ENCODE peak calls at places on chromosomes 13 and 19, in four cellular contexts. Z is naive thymus-derived CD4-positive, alpha-beta T cell; P is mesendoderm; E is adrenal gland. W is an unnamed sample.

GRCh38 chr13:32320528-32320927 is 5.2 kb downstream of the BRCA2 start:
- DNase-seq in Z (no peak), P (no peak), E (no peak), W (no peak)

GRCh38 chr19:12884627-12884925 is 2.4 kb downstream of the KLF1 start:
- DNase-seq in Z (no peak), P (no peak), E (no peak), W (no peak)

GRCh38 chr19:47142779-47143178 is 12.1 kb downstream of the SAE1 start:
- DNase-seq in Z (no peak), P (no peak), E (no peak), W (no peak)

GRCh38 chr13:98919566-98919965 is 58.3 kb downstream of the DOCK9 start:
- DNase-seq in Z (no peak), P (peak; percentile 69), E (no peak), W (no peak)

GRCh38 chr13:113001251-113002140 is 32.5 kb downstream of the MCF2L start:
- DNase-seq in Z (no peak), P (peak; percentile 58), E (peak; percentile 54), W (no peak)

GRCh38 chr19:49502866-49503581 is 6.8 kb downstream of the RPS11 start:
- DNase-seq in Z (no peak), P (no peak), E (no peak), W (no peak)

GRCh38 chr13:52449323-52450011 is 967 bp downstream of the VPS36 start:
- DNase-seq in Z (no peak), P (peak; percentile 4), E (no peak), W (no peak)

GRCh38 chr19:2151339-2152229 is at the start of gene AP3D1:
- DNase-seq in Z (peak; percentile 100), P (peak; percentile 100), E (peak; percentile 100), W (peak; percentile 100)

GRCh38 chr19:58003153-58003828 is 671 bp upstream of the ZNF606 start:
- DNase-seq in Z (no peak), P (no peak), E (no peak), W (no peak)

GRCh38 chr13:113579686-113580085 is 4.9 kb upstream of the TFDP1 start:
- DNase-seq in Z (no peak), P (no peak), E (no peak), W (no peak)

GRCh38 chr19:30848626-30849322 is 476.6 kb downstream of the ZNF536 start:
- DNase-seq in Z (no peak), P (no peak), E (no peak), W (no peak)

GRCh38 chr13:100547805-100548204 is 40.8 kb downstream of the GGACT start:
- DNase-seq in Z (no peak), P (no peak), E (no peak), W (no peak)

GRCh38 chr19:2167896-2168618 is 4.3 kb downstream of the DOT1L start:
- DNase-seq in Z (no peak), P (no peak), E (peak; percentile 64), W (peak; percentile 81)

GRCh38 chr13:110910013-110910890 is 4.6 kb downstream of the ANKRD10 start:
- DNase-seq in Z (no peak), P (no peak), E (no peak), W (no peak)

GRCh38 chr13:110913322-110913721 is 1.5 kb downstream of the ANKRD10 start:
- DNase-seq in Z (no peak), P (peak; percentile 21), E (no peak), W (no peak)

GRCh38 chr13:110913911-110914292 is 967 bp downstream of the ANKRD10 start:
- DNase-seq in Z (no peak), P (no peak), E (no peak), W (no peak)

GRCh38 chr13:110912651-110913051 is 2.2 kb downstream of the ANKRD10 start:
- DNase-seq in Z (no peak), P (peak; percentile 22), E (no peak), W (no peak)

GRCh38 chr13:110911880-110912279 is 3.0 kb downstream of the ANKRD10 start:
- DNase-seq in Z (no peak), P (no peak), E (no peak), W (no peak)
- H3K4me3 ChIP-seq in Z (no peak overlapping the region), P (no peak overlapping the region), E (peak overlapping the region; percentile 89), W (peak overlapping the region; percentile 95)

GRCh38 chr13:30071890-30072817 is 221.7 kb upstream of the UBL3 start:
- DNase-seq in Z (no peak), P (peak; percentile 37), E (no peak), W (no peak)
- H3K27ac ChIP-seq in Z (no peak overlapping the region), P (no peak overlapping the region), E (no peak overlapping the region), W (no peak overlapping the region)

DNA sequence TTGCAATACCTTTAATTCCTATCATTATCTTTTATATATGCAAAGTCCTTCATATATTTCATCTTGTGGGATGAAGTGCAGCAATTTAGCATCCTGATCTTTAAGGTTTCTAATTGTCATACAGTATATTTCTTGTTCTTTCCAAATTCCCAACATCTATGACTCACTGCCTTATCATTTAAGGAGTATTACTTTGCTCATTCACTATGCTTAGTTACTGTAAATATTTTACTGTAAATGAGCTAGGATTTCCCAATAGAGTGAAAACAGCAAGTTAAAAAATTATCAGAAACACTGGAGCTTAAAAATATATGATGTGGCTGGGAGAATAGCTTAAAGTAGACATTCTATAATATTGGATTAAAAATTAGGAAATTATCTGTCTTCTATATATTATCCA is 69.9 kb downstream of the SLITRK6 start:
- DNase-seq in Z (no peak), P (no peak), E (no peak), W (no peak)
- H3K4me3 ChIP-seq in Z (no peak overlapping the region), P (no peak overlapping the region), E (no peak overlapping the region), W (no peak overlapping the region)

GRCh38 chr13:73262862-73263627 is 204.2 kb downstream of the KLF5 start:
- DNase-seq in Z (no peak), P (no peak), E (no peak), W (no peak)

GRCh38 chr13:73258396-73258795 is 199.6 kb downstream of the KLF5 start:
- DNase-seq in Z (no peak), P (no peak), E (no peak), W (no peak)

GRCh38 chr13:73254827-73255226 is 196.0 kb downstream of the KLF5 start:
- DNase-seq in Z (no peak), P (no peak), E (no peak), W (no peak)

GRCh38 chr13:73261739-73262216 is 203.0 kb downstream of the KLF5 start:
- DNase-seq in Z (no peak), P (peak; percentile 93), E (no peak), W (no peak)

GRCh38 chr13:73259061-73259908 is 200.5 kb downstream of the KLF5 start:
- DNase-seq in Z (no peak), P (peak; percentile 32), E (no peak), W (no peak)
- H3K27ac ChIP-seq in Z (no peak overlapping the region), P (no peak overlapping the region), E (no peak overlapping the region), W (peak overlapping the region; percentile 47)

GRCh38 chr19:40147693-40148347 is 43.4 kb upstream of the MAP3K10 start:
- DNase-seq in Z (no peak), P (no peak), E (no peak), W (no peak)
- H3K4me3 ChIP-seq in Z (no peak overlapping the region), P (no peak overlapping the region), E (peak overlapping the region; percentile 33), W (peak overlapping the region; percentile 27)

DNA sequence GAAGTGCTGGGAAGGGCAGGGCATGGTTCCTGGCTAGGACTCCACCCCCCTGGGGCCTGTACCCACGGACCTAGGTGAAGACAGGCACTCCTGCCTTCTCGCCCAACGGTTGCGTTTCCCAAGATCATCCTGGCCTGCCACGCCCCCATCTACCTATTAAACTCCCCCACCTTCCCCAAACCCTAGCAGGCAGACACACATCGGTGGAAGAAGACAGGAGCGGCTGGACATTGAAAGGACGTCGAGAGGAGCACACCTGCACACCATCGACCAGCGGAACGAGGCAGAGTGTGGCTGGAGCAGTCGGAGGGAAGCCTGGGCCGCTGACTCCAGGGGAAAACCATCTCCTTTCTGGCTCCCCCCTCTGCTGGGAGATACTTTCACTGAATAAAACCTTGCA is 45.6 kb upstream of the ALOX5AP start:
- DNase-seq in Z (no peak), P (no peak), E (no peak), W (no peak)
- H3K27ac ChIP-seq in Z (no peak overlapping the region), P (no peak overlapping the region), E (no peak overlapping the region), W (peak overlapping the region; percentile 76)

W was measured in left ventricle myocardium inferior.